ENCODE peak calls at places on chromosomes 16 and 17, in five cellular contexts. X is T-helper 1 cell; S is KG1; N is NCI-H1436; L is activated CD8-positive, alpha-beta T cell treated with anti-CD3 and anti-CD28 coated beads for 36 hours. Q is an unnamed sample.

GRCh38 chr16:36336-36984 is 16.9 kb downstream of the POLR3K start:
- DNase-seq in X (no peak), S (no peak), N (no peak), L (no peak), Q (peak)

GRCh38 chr16:1494129-1494640 is 1.0 kb downstream of the TELO2 start:
- DNase-seq in X (no peak), S (no peak), N (no peak), L (no peak), Q (peak)

GRCh38 chr17:42843358-42843934 is 934 bp upstream of the AOC2 start:
- DNase-seq in X (no peak), S (no peak), N (peak), L (no peak), Q (peak)

GRCh38 chr17:50953831-50954601 is 87.9 kb upstream of the TOB1 start:
- DNase-seq in X (no peak), S (no peak), N (peak), L (no peak), Q (peak)

GRCh38 chr17:58232707-58233156 is 5.7 kb upstream of the LPO start:
- DNase-seq in X (no peak), S (peak), N (no peak), L (peak), Q (peak)

GRCh38 chr16:53519417-53520091 is 16.5 kb upstream of the AKTIP start:
- DNase-seq in X (no peak), S (no peak), N (no peak), L (no peak), Q (no peak)

GRCh38 chr17:62797959-62798358 is 10.2 kb downstream of the MARCHF10 start:
- DNase-seq in X (no peak), S (no peak), N (no peak), L (no peak), Q (no peak)

GRCh38 chr16:82152192-82152591 is 17.8 kb downstream of the MPHOSPH6 start:
- DNase-seq in X (no peak), S (no peak), N (no peak), L (no peak), Q (no peak)

GRCh38 chr17:40373324-40373723 is 8.8 kb upstream of the GJD3 start:
- DNase-seq in X (no peak), S (no peak), N (no peak), L (no peak), Q (no peak)

GRCh38 chr17:15945493-15946209 is 721 bp downstream of the ADORA2B start:
- DNase-seq in X (no peak), S (no peak), N (no peak), L (peak), Q (no peak)

GRCh38 chr16:52496051-52496876 is 50.7 kb downstream of the TOX3 start:
- DNase-seq in X (no peak), S (no peak), N (peak), L (no peak), Q (peak)

GRCh38 chr16:17105239-17105721 is 365.5 kb downstream of the XYLT1 start:
- DNase-seq in X (no peak), S (no peak), N (no peak), L (peak), Q (no peak)

GRCh38 chr17:39757931-39758873 is 20.5 kb downstream of the GRB7 start:
- DNase-seq in X (no peak), S (peak), N (no peak), L (peak), Q (no peak)

GRCh38 chr17:9200699-9201359 is 179.5 kb downstream of the NTN1 start:
- DNase-seq in X (no peak), S (no peak), N (no peak), L (no peak), Q (no peak)

GRCh38 chr16:8798174-8798527 is 512 bp downstream of the PMM2 start:
- DNase-seq in X (no peak), S (no peak), N (no peak), L (peak), Q (no peak)

GRCh38 chr16:18013863-18014262 is 322.7 kb downstream of the NPIPA8 start:
- DNase-seq in X (no peak), S (no peak), N (no peak), L (no peak), Q (no peak)

GRCh38 chr17:14305785-14306496 is 5.1 kb downstream of the HS3ST3B1 start:
- DNase-seq in X (no peak), S (no peak), N (no peak), L (no peak), Q (no peak)

GRCh38 chr16:84234656-84235285 is 5.0 kb downstream of the KCNG4 start:
- DNase-seq in X (no peak), S (no peak), N (no peak), L (no peak), Q (peak)

GRCh38 chr17:35890774-35891155 is 10.6 kb upstream of the CCL5 start:
- DNase-seq in X (peak), S (no peak), N (no peak), L (peak), Q (peak)

GRCh38 chr16:7086842-7087616 is 245.6 kb upstream of the RBFOX1 start:
- DNase-seq in X (no peak), S (no peak), N (peak), L (peak), Q (peak)

GRCh38 chr16:85286066-85286712 is 173.9 kb upstream of the CIBAR2 start:
- DNase-seq in X (no peak), S (no peak), N (no peak), L (no peak), Q (no peak)

GRCh38 chr16:3638916-3639644 is 15.4 kb upstream of the DNASE1 start:
- DNase-seq in X (no peak), S (no peak), N (no peak), L (no peak), Q (no peak)

GRCh38 chr16:53433509-53433908 is 762 bp upstream of the RBL2 start:
- DNase-seq in X (no peak), S (no peak), N (no peak), L (no peak), Q (no peak)

GRCh38 chr16:6856578-6856977 is 476.1 kb upstream of the RBFOX1 start:
- DNase-seq in X (no peak), S (no peak), N (no peak), L (no peak), Q (no peak)

GRCh38 chr16:13923703-13924298 is 3.8 kb downstream of the ERCC4 start:
- DNase-seq in X (no peak), S (peak), N (peak), L (no peak), Q (peak)

GRCh38 chr17:76270127-76270592 is 5.0 kb downstream of the UBALD2 start:
- DNase-seq in X (no peak), S (no peak), N (no peak), L (peak), Q (no peak)

Q was measured in NCI-H146.